ENCODE peak calls at places on chromosomes 16 and 17, in six cellular contexts. One of them, this sample, is unnamed.

GRCh38 chr16:5062051-5062450 is 3.7 kb downstream of the C16orf89 start:
- DNase-seq in natural killer cell: no peak
- DNase-seq in EL: no peak
- DNase-seq in HTR-8/SVneo: no peak
- DNase-seq in pancreas: no peak
- DNase-seq in kidney glomerular epithelial cell: no peak
- DNase-seq in this sample: peak; percentile 16

GRCh38 chr17:55742272-55743102 is 8.4 kb upstream of the PCTP start:
- DNase-seq in natural killer cell: no peak
- DNase-seq in EL: no peak
- DNase-seq in HTR-8/SVneo: no peak
- DNase-seq in pancreas: no peak
- DNase-seq in kidney glomerular epithelial cell: no peak
- DNase-seq in this sample: no peak

GRCh38 chr16:29674188-29674587 is 4.8 kb upstream of the QPRT start:
- DNase-seq in natural killer cell: no peak
- DNase-seq in EL: no peak
- DNase-seq in HTR-8/SVneo: no peak
- DNase-seq in pancreas: no peak
- DNase-seq in kidney glomerular epithelial cell: peak; percentile 37
- DNase-seq in this sample: peak; percentile 68

GRCh38 chr16:558298-559020 is 1.7 kb upstream of the PRR35 start:
- DNase-seq in natural killer cell: no peak
- DNase-seq in EL: no peak
- DNase-seq in HTR-8/SVneo: no peak
- DNase-seq in pancreas: no peak
- DNase-seq in kidney glomerular epithelial cell: peak; percentile 4
- DNase-seq in this sample: no peak

GRCh38 chr16:57998484-57998883 is 2.0 kb downstream of the ZNF319 start:
- DNase-seq in natural killer cell: peak; percentile 31
- DNase-seq in EL: no peak
- DNase-seq in HTR-8/SVneo: no peak
- DNase-seq in pancreas: no peak
- DNase-seq in kidney glomerular epithelial cell: no peak
- DNase-seq in this sample: peak; percentile 51

GRCh38 chr16:55003306-55003705 is 72.6 kb downstream of the IRX5 start:
- DNase-seq in natural killer cell: no peak
- DNase-seq in EL: no peak
- DNase-seq in HTR-8/SVneo: no peak
- DNase-seq in pancreas: no peak
- DNase-seq in kidney glomerular epithelial cell: no peak
- DNase-seq in this sample: no peak

GRCh38 chr17:57874434-57875108 is 24.7 kb upstream of the MRPS23 start:
- DNase-seq in natural killer cell: no peak
- DNase-seq in EL: peak; percentile 97
- DNase-seq in HTR-8/SVneo: peak; percentile 96
- DNase-seq in pancreas: peak; percentile 51
- DNase-seq in kidney glomerular epithelial cell: peak; percentile 82
- DNase-seq in this sample: no peak

GRCh38 chr17:41792835-41793748 is 6.6 kb upstream of the JUP start:
- DNase-seq in natural killer cell: no peak
- DNase-seq in EL: peak; percentile 57
- DNase-seq in HTR-8/SVneo: peak; percentile 79
- DNase-seq in pancreas: no peak
- DNase-seq in kidney glomerular epithelial cell: peak; percentile 77
- DNase-seq in this sample: no peak

GRCh38 chr17:69269174-69269998 is 40.8 kb upstream of the ABCA10 start:
- DNase-seq in natural killer cell: no peak
- DNase-seq in EL: peak; percentile 91
- DNase-seq in HTR-8/SVneo: peak; percentile 23
- DNase-seq in pancreas: no peak
- DNase-seq in kidney glomerular epithelial cell: no peak
- DNase-seq in this sample: no peak

GRCh38 chr17:17887752-17888304 is 51.0 kb upstream of the SREBF1 start:
- DNase-seq in natural killer cell: no peak
- DNase-seq in EL: no peak
- DNase-seq in HTR-8/SVneo: no peak
- DNase-seq in pancreas: no peak
- DNase-seq in kidney glomerular epithelial cell: no peak
- DNase-seq in this sample: no peak

GRCh38 chr17:7363311-7363710 is 8.4 kb downstream of the TMEM95 start:
- DNase-seq in natural killer cell: no peak
- DNase-seq in EL: peak; percentile 54
- DNase-seq in HTR-8/SVneo: no peak
- DNase-seq in pancreas: no peak
- DNase-seq in kidney glomerular epithelial cell: no peak
- DNase-seq in this sample: no peak

GRCh38 chr17:559699-560378 is 154.8 kb downstream of the VPS53 start:
- DNase-seq in natural killer cell: no peak
- DNase-seq in EL: peak; percentile 94
- DNase-seq in HTR-8/SVneo: peak; percentile 69
- DNase-seq in pancreas: no peak
- DNase-seq in kidney glomerular epithelial cell: peak; percentile 73
- DNase-seq in this sample: peak; percentile 89

GRCh38 chr17:56144205-56144604 is 9.1 kb upstream of the ANKFN1 start:
- DNase-seq in natural killer cell: no peak
- DNase-seq in EL: no peak
- DNase-seq in HTR-8/SVneo: no peak
- DNase-seq in pancreas: no peak
- DNase-seq in kidney glomerular epithelial cell: no peak
- DNase-seq in this sample: no peak

GRCh38 chr17:39950871-39951348 is 11.9 kb upstream of the GSDMA start:
- DNase-seq in natural killer cell: no peak
- DNase-seq in EL: no peak
- DNase-seq in HTR-8/SVneo: no peak
- DNase-seq in pancreas: peak; percentile 26
- DNase-seq in kidney glomerular epithelial cell: no peak
- DNase-seq in this sample: no peak

GRCh38 chr17:60161598-60162330 is 12.0 kb downstream of the CA4 start:
- DNase-seq in natural killer cell: no peak
- DNase-seq in EL: no peak
- DNase-seq in HTR-8/SVneo: no peak
- DNase-seq in pancreas: no peak
- DNase-seq in kidney glomerular epithelial cell: no peak
- DNase-seq in this sample: peak; percentile 85

GRCh38 chr16:20676268-20676828 is 21.1 kb downstream of the ACSM1 start:
- DNase-seq in natural killer cell: no peak
- DNase-seq in EL: no peak
- DNase-seq in HTR-8/SVneo: no peak
- DNase-seq in pancreas: peak; percentile 73
- DNase-seq in kidney glomerular epithelial cell: peak; percentile 11
- DNase-seq in this sample: no peak

GRCh38 chr16:87541004-87541881 is 48.4 kb upstream of the ZCCHC14 start:
- DNase-seq in natural killer cell: no peak
- DNase-seq in EL: peak; percentile 55
- DNase-seq in HTR-8/SVneo: no peak
- DNase-seq in pancreas: no peak
- DNase-seq in kidney glomerular epithelial cell: no peak
- DNase-seq in this sample: no peak

GRCh38 chr17:1640329-1641064 is 5.0 kb downstream of the SCARF1 start:
- DNase-seq in natural killer cell: no peak
- DNase-seq in EL: no peak
- DNase-seq in HTR-8/SVneo: no peak
- DNase-seq in pancreas: no peak
- DNase-seq in kidney glomerular epithelial cell: no peak
- DNase-seq in this sample: no peak

GRCh38 chr16:54216268-54217187 is 70.1 kb downstream of the IRX3 start:
- DNase-seq in natural killer cell: no peak
- DNase-seq in EL: no peak
- DNase-seq in HTR-8/SVneo: no peak
- DNase-seq in pancreas: no peak
- DNase-seq in kidney glomerular epithelial cell: no peak
- DNase-seq in this sample: no peak

GRCh38 chr16:66859397-66860068 is 15.3 kb downstream of the CA7 start:
- DNase-seq in natural killer cell: no peak
- DNase-seq in EL: no peak
- DNase-seq in HTR-8/SVneo: no peak
- DNase-seq in pancreas: no peak
- DNase-seq in kidney glomerular epithelial cell: no peak
- DNase-seq in this sample: no peak